ENCODE peak calls at places on chromosomes 6 and 20, in six cellular contexts. Z, Y, G, S, C and T are unnamed samples.

GRCh38 chr20:62699741-62700140 is 8.9 kb upstream of the NTSR1 start:
- DNase-seq in Z (no peak), Y (no peak), G (no peak), S (no peak), C (no peak), T (no peak)

GRCh38 chr6:167045828-167046580 is 46.8 kb downstream of the CEP43 start:
- DNase-seq in Z (no peak), Y (no peak), G (no peak), S (no peak), C (no peak), T (no peak)

GRCh38 chr20:49886571-49887203 is 28.6 kb downstream of the SPATA2 start:
- DNase-seq in Z (no peak), Y (no peak), G (no peak), S (no peak), C (no peak), T (peak)

GRCh38 chr20:33191484-33191883 is 23.5 kb downstream of the BPIFA2 start:
- DNase-seq in Z (no peak), Y (no peak), G (no peak), S (no peak), C (no peak), T (no peak)

GRCh38 chr6:56955171-56956155 is 556 bp downstream of the BEND6 start:
- DNase-seq in Z (peak), Y (peak), G (peak), S (peak), C (peak), T (peak)

GRCh38 chr6:127637830-127638229 is 60.9 kb downstream of the C6orf58 start:
- DNase-seq in Z (no peak), Y (no peak), G (no peak), S (no peak), C (no peak), T (no peak)

GRCh38 chr6:122476131-122476530 is 4.5 kb upstream of the SERINC1 start:
- DNase-seq in Z (no peak), Y (no peak), G (peak), S (no peak), C (no peak), T (no peak)

GRCh38 chr20:38723069-38723981 is 961 bp upstream of the SLC32A1 start:
- DNase-seq in Z (no peak), Y (peak), G (no peak), S (no peak), C (no peak), T (no peak)

GRCh38 chr20:1757072-1757471 is 99.5 kb upstream of the SIRPG start:
- DNase-seq in Z (no peak), Y (no peak), G (no peak), S (no peak), C (no peak), T (no peak)

GRCh38 chr6:104639671-104640070 is 220.0 kb downstream of the HACE1 start:
- DNase-seq in Z (no peak), Y (no peak), G (no peak), S (no peak), C (no peak), T (no peak)

GRCh38 chr20:16308754-16309153 is 264.5 kb downstream of the KIF16B start:
- DNase-seq in Z (no peak), Y (no peak), G (no peak), S (no peak), C (no peak), T (no peak)

GRCh38 chr6:16630035-16630643 is 131.1 kb downstream of the ATXN1 start:
- DNase-seq in Z (no peak), Y (no peak), G (no peak), S (no peak), C (no peak), T (no peak)

GRCh38 chr20:10093087-10093591 is 58.4 kb downstream of the ANKEF1 start:
- DNase-seq in Z (no peak), Y (no peak), G (peak), S (no peak), C (no peak), T (no peak)

GRCh38 chr20:63706852-63707557 is 771 bp downstream of the ARFRP1 start:
- DNase-seq in Z (peak), Y (peak), G (peak), S (no peak), C (no peak), T (peak)

GRCh38 chr20:11373391-11373790 is 544.3 kb upstream of the BTBD3 start:
- DNase-seq in Z (no peak), Y (no peak), G (no peak), S (no peak), C (no peak), T (no peak)

GRCh38 chr6:75266716-75267291 is 17.8 kb downstream of the TMEM30A start:
- DNase-seq in Z (no peak), Y (peak), G (peak), S (no peak), C (no peak), T (no peak)

GRCh38 chr6:80280258-80281010 is 174.0 kb downstream of the BCKDHB start:
- DNase-seq in Z (no peak), Y (no peak), G (peak), S (no peak), C (no peak), T (no peak)

GRCh38 chr6:158923801-158924498 is 76.1 kb downstream of the RSPH3 start:
- DNase-seq in Z (no peak), Y (no peak), G (peak), S (no peak), C (no peak), T (no peak)

GRCh38 chr20:8670900-8671229 is 398.0 kb upstream of the PLCB4 start:
- DNase-seq in Z (no peak), Y (no peak), G (no peak), S (no peak), C (no peak), T (no peak)

GRCh38 chr6:149751239-149751638 is 1.7 kb downstream of the PCMT1 start:
- DNase-seq in Z (no peak), Y (no peak), G (no peak), S (no peak), C (no peak), T (no peak)

GRCh38 chr20:18279231-18279630 is 9.1 kb upstream of the ZNF133 start:
- DNase-seq in Z (no peak), Y (no peak), G (no peak), S (no peak), C (no peak), T (no peak)

GRCh38 chr6:111551521-111552231 is 54.0 kb downstream of the TRAF3IP2 start:
- DNase-seq in Z (no peak), Y (peak), G (no peak), S (no peak), C (no peak), T (no peak)

GRCh38 chr6:111858347-111858746 is 14.9 kb downstream of the FYN start:
- DNase-seq in Z (no peak), Y (no peak), G (no peak), S (no peak), C (no peak), T (no peak)

GRCh38 chr6:16769131-16769985 is 8.1 kb upstream of the ATXN1 start:
- DNase-seq in Z (peak), Y (no peak), G (peak), S (peak), C (peak), T (no peak)

GRCh38 chr20:59214619-59215547 is 51.3 kb downstream of the ZNF831 start:
- DNase-seq in Z (no peak), Y (no peak), G (no peak), S (no peak), C (no peak), T (no peak)

GRCh38 chr6:16285467-16286150 is 47.2 kb downstream of the GMPR start:
- DNase-seq in Z (no peak), Y (no peak), G (no peak), S (no peak), C (no peak), T (no peak)

GRCh38 chr20:57714409-57715267 is 4.8 kb upstream of the PMEPA1 start:
- DNase-seq in Z (no peak), Y (no peak), G (peak), S (no peak), C (no peak), T (no peak)